ENCODE peak calls at places on chromosome 4, in five cellular contexts. One of them, this sample, is unnamed.
A peak's percentile ranks its signal among the peaks of the same experiment; 100 is the strongest.

GRCh38 chr4:110165382-110166285 is 32.8 kb downstream of the ELOVL6 start:
- DNase-seq in body of pancreas: no peak
- DNase-seq in foreskin fibroblast: peak; percentile 86
- DNase-seq in right lobe of liver: no peak
- DNase-seq in OCI-LY7: peak; percentile 29
- DNase-seq in this sample: no peak

GRCh38 chr4:38411092-38411491 is 252.9 kb upstream of the KLF3 start:
- DNase-seq in body of pancreas: no peak
- DNase-seq in foreskin fibroblast: no peak
- DNase-seq in right lobe of liver: no peak
- DNase-seq in OCI-LY7: no peak
- DNase-seq in this sample: no peak

GRCh38 chr4:47085661-47086060 is 54.3 kb downstream of the GABRB1 start:
- DNase-seq in body of pancreas: no peak
- DNase-seq in foreskin fibroblast: no peak
- DNase-seq in right lobe of liver: no peak
- DNase-seq in OCI-LY7: no peak
- DNase-seq in this sample: no peak

GRCh38 chr4:76831475-76832390 is 66.2 kb downstream of the SOWAHB start:
- DNase-seq in body of pancreas: no peak
- DNase-seq in foreskin fibroblast: peak; percentile 13
- DNase-seq in right lobe of liver: no peak
- DNase-seq in OCI-LY7: no peak
- DNase-seq in this sample: no peak

GRCh38 chr4:71171592-71171991 is 167.2 kb upstream of the SLC4A4 start:
- DNase-seq in body of pancreas: no peak
- DNase-seq in foreskin fibroblast: no peak
- DNase-seq in right lobe of liver: no peak
- DNase-seq in OCI-LY7: no peak
- DNase-seq in this sample: no peak

GRCh38 chr4:24473309-24473721 is 111.0 kb downstream of the DHX15 start:
- DNase-seq in body of pancreas: peak; percentile 29
- DNase-seq in foreskin fibroblast: peak; percentile 72
- DNase-seq in right lobe of liver: no peak
- DNase-seq in OCI-LY7: peak; percentile 13
- DNase-seq in this sample: no peak

GRCh38 chr4:101439926-101440325 is 92.6 kb upstream of the PPP3CA start:
- DNase-seq in body of pancreas: no peak
- DNase-seq in foreskin fibroblast: peak; percentile 11
- DNase-seq in right lobe of liver: no peak
- DNase-seq in OCI-LY7: no peak
- DNase-seq in this sample: no peak

GRCh38 chr4:87975466-87975865 is at the start of gene SPP1:
- DNase-seq in body of pancreas: no peak
- DNase-seq in foreskin fibroblast: peak; percentile 29
- DNase-seq in right lobe of liver: peak; percentile 35
- DNase-seq in OCI-LY7: peak; percentile 47
- DNase-seq in this sample: no peak

GRCh38 chr4:1478766-1479355 is 72.6 kb upstream of the NKX1-1 start:
- DNase-seq in body of pancreas: no peak
- DNase-seq in foreskin fibroblast: no peak
- DNase-seq in right lobe of liver: peak; percentile 10
- DNase-seq in OCI-LY7: no peak
- DNase-seq in this sample: no peak

GRCh38 chr4:1772869-1773538 is 20.1 kb upstream of the FGFR3 start:
- DNase-seq in body of pancreas: no peak
- DNase-seq in foreskin fibroblast: no peak
- DNase-seq in right lobe of liver: no peak
- DNase-seq in OCI-LY7: no peak
- DNase-seq in this sample: no peak

GRCh38 chr4:17168571-17168970 is 270.1 kb upstream of the LDB2 start:
- DNase-seq in body of pancreas: no peak
- DNase-seq in foreskin fibroblast: peak; percentile 69
- DNase-seq in right lobe of liver: no peak
- DNase-seq in OCI-LY7: no peak
- DNase-seq in this sample: peak; percentile 59

GRCh38 chr4:124429746-124430250 is 282.7 kb downstream of the ANKRD50 start:
- DNase-seq in body of pancreas: no peak
- DNase-seq in foreskin fibroblast: no peak
- DNase-seq in right lobe of liver: no peak
- DNase-seq in OCI-LY7: no peak
- DNase-seq in this sample: no peak

GRCh38 chr4:126046081-126046614 is 731.4 kb downstream of the FAT4 start:
- DNase-seq in body of pancreas: no peak
- DNase-seq in foreskin fibroblast: no peak
- DNase-seq in right lobe of liver: no peak
- DNase-seq in OCI-LY7: no peak
- DNase-seq in this sample: no peak

GRCh38 chr4:125316391-125316780 is 1.6 kb downstream of the FAT4 start:
- DNase-seq in body of pancreas: peak; percentile 31
- DNase-seq in foreskin fibroblast: no peak
- DNase-seq in right lobe of liver: peak; percentile 62
- DNase-seq in OCI-LY7: no peak
- DNase-seq in this sample: no peak

GRCh38 chr4:126264839-126265238 is 950.1 kb downstream of the FAT4 start:
- DNase-seq in body of pancreas: no peak
- DNase-seq in foreskin fibroblast: peak; percentile 62
- DNase-seq in right lobe of liver: no peak
- DNase-seq in OCI-LY7: no peak
- DNase-seq in this sample: no peak

GRCh38 chr4:122577808-122578781 is 42.8 kb downstream of the IL21 start:
- DNase-seq in body of pancreas: peak; percentile 43
- DNase-seq in foreskin fibroblast: peak; percentile 58
- DNase-seq in right lobe of liver: no peak
- DNase-seq in OCI-LY7: peak; percentile 48
- DNase-seq in this sample: no peak

GRCh38 chr4:121256346-121256745 is 92.2 kb upstream of the TNIP3 start:
- DNase-seq in body of pancreas: no peak
- DNase-seq in foreskin fibroblast: peak; percentile 96
- DNase-seq in right lobe of liver: no peak
- DNase-seq in OCI-LY7: no peak
- DNase-seq in this sample: peak; percentile 59

GRCh38 chr4:153497988-153498967 is 32.1 kb downstream of the TMEM131L start:
- DNase-seq in body of pancreas: no peak
- DNase-seq in foreskin fibroblast: peak; percentile 79
- DNase-seq in right lobe of liver: no peak
- DNase-seq in OCI-LY7: peak; percentile 61
- DNase-seq in this sample: peak; percentile 66

GRCh38 chr4:97646997-97647396 is 496.3 kb downstream of the STPG2 start:
- DNase-seq in body of pancreas: no peak
- DNase-seq in foreskin fibroblast: no peak
- DNase-seq in right lobe of liver: no peak
- DNase-seq in OCI-LY7: no peak
- DNase-seq in this sample: no peak

GRCh38 chr4:153248641-153249198 is 44.5 kb downstream of the TRIM2 start:
- DNase-seq in body of pancreas: no peak
- DNase-seq in foreskin fibroblast: no peak
- DNase-seq in right lobe of liver: peak; percentile 29
- DNase-seq in OCI-LY7: no peak
- DNase-seq in this sample: no peak

GRCh38 chr4:153973942-153974341 is 185.1 kb upstream of the SFRP2 start:
- DNase-seq in body of pancreas: no peak
- DNase-seq in foreskin fibroblast: no peak
- DNase-seq in right lobe of liver: no peak
- DNase-seq in OCI-LY7: no peak
- DNase-seq in this sample: no peak

GRCh38 chr4:113907559-113907958 is 71.9 kb downstream of the ARSJ start:
- DNase-seq in body of pancreas: no peak
- DNase-seq in foreskin fibroblast: no peak
- DNase-seq in right lobe of liver: no peak
- DNase-seq in OCI-LY7: no peak
- DNase-seq in this sample: no peak

GRCh38 chr4:15695764-15696163 is 7.1 kb upstream of the BST1 start:
- DNase-seq in body of pancreas: no peak
- DNase-seq in foreskin fibroblast: no peak
- DNase-seq in right lobe of liver: no peak
- DNase-seq in OCI-LY7: no peak
- DNase-seq in this sample: no peak

GRCh38 chr4:38605794-38606586 is 58.0 kb upstream of the KLF3 start:
- DNase-seq in body of pancreas: no peak
- DNase-seq in foreskin fibroblast: no peak
- DNase-seq in right lobe of liver: no peak
- DNase-seq in OCI-LY7: no peak
- DNase-seq in this sample: no peak

GRCh38 chr4:76977731-76978350 is 28.3 kb downstream of the SEPTIN11 start:
- DNase-seq in body of pancreas: no peak
- DNase-seq in foreskin fibroblast: peak; percentile 77
- DNase-seq in right lobe of liver: no peak
- DNase-seq in OCI-LY7: no peak
- DNase-seq in this sample: peak; percentile 50

GRCh38 chr4:2462218-2462991 is 6.5 kb upstream of the RNF4 start:
- DNase-seq in body of pancreas: peak; percentile 59
- DNase-seq in foreskin fibroblast: peak; percentile 91
- DNase-seq in right lobe of liver: peak; percentile 78
- DNase-seq in OCI-LY7: peak; percentile 84
- DNase-seq in this sample: peak; percentile 27

GRCh38 chr4:156294577-156294976 is 340.9 kb upstream of the CTSO start:
- DNase-seq in body of pancreas: no peak
- DNase-seq in foreskin fibroblast: peak; percentile 83
- DNase-seq in right lobe of liver: no peak
- DNase-seq in OCI-LY7: no peak
- DNase-seq in this sample: peak; percentile 36

GRCh38 chr4:8373973-8374545 is 66.5 kb downstream of the ACOX3 start:
- DNase-seq in body of pancreas: no peak
- DNase-seq in foreskin fibroblast: no peak
- DNase-seq in right lobe of liver: no peak
- DNase-seq in OCI-LY7: no peak
- DNase-seq in this sample: no peak

GRCh38 chr4:1092026-1092982 is 21.1 kb downstream of the RNF212 start:
- DNase-seq in body of pancreas: peak; percentile 9
- DNase-seq in foreskin fibroblast: no peak
- DNase-seq in right lobe of liver: no peak
- DNase-seq in OCI-LY7: peak; percentile 16
- DNase-seq in this sample: no peak

DNA sequence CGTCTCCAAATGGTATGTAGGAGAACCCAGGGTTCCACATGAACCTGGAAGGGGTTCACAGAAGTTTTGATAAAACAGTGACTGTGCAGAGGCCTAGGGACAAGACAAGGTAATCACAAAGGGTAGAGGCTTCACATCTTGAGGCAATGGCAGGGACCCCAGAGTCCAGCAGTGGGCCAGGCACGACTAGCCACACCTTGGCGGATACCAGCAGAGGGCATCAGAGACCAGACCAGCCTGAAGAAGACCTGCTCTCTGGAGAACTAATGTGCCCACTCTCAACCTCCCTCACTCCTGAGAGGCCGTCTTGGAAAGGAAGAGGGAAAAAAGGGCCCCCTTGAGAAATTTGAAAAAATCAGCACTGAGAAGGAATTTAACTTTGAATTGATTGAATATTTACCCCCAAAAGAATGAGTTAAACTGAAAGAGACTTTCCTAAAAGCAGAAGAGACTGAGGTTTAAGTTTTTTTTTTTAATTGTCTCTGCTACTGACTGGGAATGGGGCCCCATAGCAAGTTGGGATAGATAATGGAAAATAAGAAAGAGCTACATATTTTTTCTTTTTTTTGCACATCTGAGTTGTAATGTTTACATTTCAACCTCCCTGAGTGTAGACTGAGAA is 243.8 kb upstream of the JADE1 start:
- DNase-seq in body of pancreas: peak; percentile 78
- DNase-seq in foreskin fibroblast: peak; percentile 55
- DNase-seq in right lobe of liver: peak; percentile 42
- DNase-seq in OCI-LY7: peak; percentile 33
- DNase-seq in this sample: no peak
- TF ChIP-seq CTCF in body of pancreas: peak; percentile 89
- TF ChIP-seq CTCF in foreskin fibroblast: peak; percentile 33
- TF ChIP-seq CTCF in right lobe of liver: peak; percentile 53
- TF ChIP-seq CTCF in OCI-LY7: peak; percentile 64
- TF ChIP-seq CTCF in this sample: peak; percentile 54

DNA sequence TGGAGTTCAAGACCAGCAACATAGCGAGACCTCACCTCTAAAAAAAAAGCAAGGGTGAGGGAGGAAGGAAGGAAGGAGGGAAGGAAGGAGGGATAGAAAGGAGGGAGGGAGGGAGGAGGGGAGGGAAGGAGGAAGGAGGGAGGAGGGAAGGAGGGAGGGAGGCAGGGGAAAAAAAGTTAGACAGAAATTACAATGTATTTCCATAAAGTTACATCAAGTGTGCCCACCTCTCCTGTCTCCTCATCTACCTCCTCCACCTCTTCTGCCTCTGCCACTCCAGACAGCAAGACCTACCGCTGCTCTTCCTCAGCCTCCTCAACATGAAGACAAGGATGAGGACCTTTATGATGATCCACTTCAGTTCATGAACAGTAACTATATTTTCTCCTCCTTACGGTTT is 8.3 kb downstream of the LIN54 start:
- DNase-seq in body of pancreas: no peak
- DNase-seq in foreskin fibroblast: no peak
- DNase-seq in right lobe of liver: no peak
- DNase-seq in OCI-LY7: no peak
- DNase-seq in this sample: no peak
- TF ChIP-seq CTCF in body of pancreas: no peak
- TF ChIP-seq CTCF in foreskin fibroblast: no peak
- TF ChIP-seq CTCF in right lobe of liver: no peak
- TF ChIP-seq CTCF in OCI-LY7: no peak
- TF ChIP-seq CTCF in this sample: no peak

GRCh38 chr4:111943796-111944203 is 201.5 kb upstream of the FAM241A start:
- DNase-seq in body of pancreas: peak; percentile 51
- DNase-seq in foreskin fibroblast: peak; percentile 75
- DNase-seq in right lobe of liver: peak; percentile 34
- DNase-seq in OCI-LY7: peak; percentile 20
- DNase-seq in this sample: no peak
- TF ChIP-seq CTCF in body of pancreas: peak; percentile 49
- TF ChIP-seq CTCF in foreskin fibroblast: peak; percentile 60
- TF ChIP-seq CTCF in right lobe of liver: peak; percentile 29
- TF ChIP-seq CTCF in OCI-LY7: peak; percentile 64
- TF ChIP-seq CTCF in this sample: peak; percentile 24

GRCh38 chr4:5399790-5400421 is 308.5 kb downstream of the EVC2 start:
- DNase-seq in body of pancreas: no peak
- DNase-seq in foreskin fibroblast: peak; percentile 11
- DNase-seq in right lobe of liver: no peak
- DNase-seq in OCI-LY7: peak; percentile 23
- DNase-seq in this sample: peak; percentile 8
- TF ChIP-seq CTCF in body of pancreas: peak; percentile 49
- TF ChIP-seq CTCF in foreskin fibroblast: peak; percentile 82
- TF ChIP-seq CTCF in right lobe of liver: peak; percentile 61
- TF ChIP-seq CTCF in OCI-LY7: peak; percentile 80
- TF ChIP-seq CTCF in this sample: peak; percentile 84

DNA sequence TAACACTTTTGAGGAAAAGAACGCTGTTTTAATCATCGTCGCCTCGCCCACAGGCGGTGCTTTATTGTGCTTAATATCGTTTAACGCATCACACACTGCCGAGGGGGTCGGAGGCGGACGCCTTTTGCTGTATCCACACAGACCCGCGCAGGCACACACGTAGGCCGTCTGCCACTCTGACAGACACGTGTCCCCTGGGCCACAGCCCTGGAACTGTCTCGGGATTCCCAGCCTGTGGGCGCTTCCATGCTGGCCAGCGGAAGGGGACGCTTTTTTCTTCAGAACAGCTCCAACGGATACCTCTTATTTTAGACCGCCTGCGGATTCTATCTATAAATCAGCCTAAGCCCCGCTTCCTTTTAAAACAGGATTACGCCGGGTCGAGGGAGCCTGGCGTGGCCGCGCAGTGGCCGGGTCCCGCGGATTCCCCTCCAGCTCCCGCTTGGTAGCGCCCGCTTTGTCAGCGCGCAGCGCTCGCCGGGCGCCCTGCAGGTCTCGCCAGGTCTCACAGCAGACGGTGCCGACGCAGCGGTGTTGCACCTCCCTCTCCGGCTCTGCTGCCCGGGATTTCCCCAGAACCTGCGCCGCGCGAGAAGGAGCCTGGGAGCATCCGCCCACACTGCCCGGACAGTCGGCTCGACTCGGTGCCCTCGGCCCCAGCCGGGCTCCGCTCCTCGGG is at the start of gene NOCT:
- DNase-seq in body of pancreas: peak; percentile 92
- DNase-seq in foreskin fibroblast: peak; percentile 96
- DNase-seq in right lobe of liver: peak; percentile 96
- DNase-seq in OCI-LY7: peak; percentile 95
- DNase-seq in this sample: peak; percentile 81
- TF ChIP-seq CTCF in body of pancreas: peak; percentile 52
- TF ChIP-seq CTCF in foreskin fibroblast: no peak
- TF ChIP-seq CTCF in right lobe of liver: peak; percentile 2
- TF ChIP-seq CTCF in OCI-LY7: no peak
- TF ChIP-seq CTCF in this sample: no peak